ENCODE peak calls at places on chromosomes 13 and 19, in five cellular contexts. One of them, this sample, is unnamed.

GRCh38 chr13:98909016-98909415 is 68.8 kb downstream of the DOCK9 start:
- DNase-seq in H1: no peak
- DNase-seq in Karpas-422: no peak
- DNase-seq in colonic mucosa: no peak
- DNase-seq in K562: no peak
- DNase-seq in this sample: no peak

GRCh38 chr13:88729605-88730004 is 1058.4 kb downstream of the SLITRK5 start:
- DNase-seq in Karpas-422: no peak
- DNase-seq in H1: no peak
- DNase-seq in colonic mucosa: no peak
- DNase-seq in K562: no peak
- DNase-seq in this sample: no peak

GRCh38 chr19:51971624-51972023 is 15.0 kb downstream of the ZNF350 start:
- DNase-seq in K562: no peak
- DNase-seq in colonic mucosa: no peak
- DNase-seq in H1: no peak
- DNase-seq in Karpas-422: peak
- DNase-seq in this sample: no peak

GRCh38 chr19:28294395-28294794 is 918.6 kb downstream of the UQCRFS1 start:
- DNase-seq in H1: no peak
- DNase-seq in K562: no peak
- DNase-seq in colonic mucosa: peak
- DNase-seq in Karpas-422: no peak
- DNase-seq in this sample: no peak

GRCh38 chr19:48121909-48122371 is 11.3 kb upstream of the PLA2G4C start:
- DNase-seq in H1: no peak
- DNase-seq in K562: no peak
- DNase-seq in colonic mucosa: no peak
- DNase-seq in Karpas-422: no peak
- DNase-seq in this sample: no peak

GRCh38 chr13:29284726-29285125 is 310.8 kb downstream of the SLC7A1 start:
- DNase-seq in colonic mucosa: no peak
- DNase-seq in Karpas-422: no peak
- DNase-seq in H1: no peak
- DNase-seq in K562: no peak
- DNase-seq in this sample: no peak

GRCh38 chr13:69603144-69603853 is 504.3 kb upstream of the ATXN8OS start:
- DNase-seq in H1: no peak
- DNase-seq in colonic mucosa: no peak
- DNase-seq in K562: no peak
- DNase-seq in Karpas-422: no peak
- DNase-seq in this sample: no peak

GRCh38 chr19:8052464-8052859 is at the start of gene CCL25:
- DNase-seq in colonic mucosa: no peak
- DNase-seq in K562: no peak
- DNase-seq in H1: no peak
- DNase-seq in Karpas-422: no peak
- DNase-seq in this sample: no peak

GRCh38 chr13:102003848-102004570 is 397.8 kb downstream of the FGF14 start:
- DNase-seq in Karpas-422: no peak
- DNase-seq in colonic mucosa: no peak
- DNase-seq in H1: no peak
- DNase-seq in K562: no peak
- DNase-seq in this sample: peak

GRCh38 chr19:30228113-30228725 is 144.0 kb upstream of the ZNF536 start:
- DNase-seq in H1: peak
- DNase-seq in K562: no peak
- DNase-seq in Karpas-422: no peak
- DNase-seq in colonic mucosa: no peak
- DNase-seq in this sample: no peak

GRCh38 chr13:111925146-111925875 is 141.6 kb upstream of the SOX1 start:
- DNase-seq in Karpas-422: no peak
- DNase-seq in H1: no peak
- DNase-seq in colonic mucosa: no peak
- DNase-seq in K562: no peak
- DNase-seq in this sample: no peak

GRCh38 chr19:11769995-11770394 is 3.2 kb downstream of the ZNF441 start:
- DNase-seq in colonic mucosa: no peak
- DNase-seq in Karpas-422: no peak
- DNase-seq in H1: no peak
- DNase-seq in K562: no peak
- DNase-seq in this sample: no peak

GRCh38 chr13:51625555-51626345 is 41.5 kb downstream of the WDFY2 start:
- DNase-seq in colonic mucosa: no peak
- DNase-seq in K562: no peak
- DNase-seq in H1: no peak
- DNase-seq in Karpas-422: no peak
- DNase-seq in this sample: peak

GRCh38 chr13:34654203-34654602 is 287.9 kb upstream of the NBEA start:
- DNase-seq in K562: no peak
- DNase-seq in Karpas-422: no peak
- DNase-seq in colonic mucosa: no peak
- DNase-seq in H1: no peak
- DNase-seq in this sample: peak

GRCh38 chr13:105572401-105572800 is 963.1 kb downstream of the EFNB2 start:
- DNase-seq in Karpas-422: no peak
- DNase-seq in colonic mucosa: no peak
- DNase-seq in H1: no peak
- DNase-seq in K562: no peak
- DNase-seq in this sample: peak

GRCh38 chr13:23876265-23876664 is 12.9 kb downstream of the MIPEP start:
- DNase-seq in H1: no peak
- DNase-seq in colonic mucosa: no peak
- DNase-seq in Karpas-422: peak
- DNase-seq in K562: no peak
- DNase-seq in this sample: peak

GRCh38 chr13:111868716-111869115 is 198.2 kb upstream of the SOX1 start:
- DNase-seq in K562: no peak
- DNase-seq in Karpas-422: no peak
- DNase-seq in H1: no peak
- DNase-seq in colonic mucosa: no peak
- DNase-seq in this sample: no peak

GRCh38 chr13:82758056-82758455 is 1124.2 kb downstream of the SLITRK1 start:
- DNase-seq in Karpas-422: peak
- DNase-seq in K562: no peak
- DNase-seq in colonic mucosa: no peak
- DNase-seq in H1: peak
- DNase-seq in this sample: no peak

GRCh38 chr19:14149509-14149994 is 13.2 kb upstream of the ASF1B start:
- DNase-seq in colonic mucosa: peak
- DNase-seq in K562: no peak
- DNase-seq in H1: no peak
- DNase-seq in Karpas-422: no peak
- DNase-seq in this sample: no peak

GRCh38 chr19:30719189-30719990 is 347.2 kb downstream of the ZNF536 start:
- DNase-seq in colonic mucosa: peak
- DNase-seq in K562: no peak
- DNase-seq in Karpas-422: no peak
- DNase-seq in H1: peak
- DNase-seq in this sample: peak

GRCh38 chr19:50893047-50893737 is 18.0 kb downstream of the KLK4 start:
- DNase-seq in H1: peak
- DNase-seq in Karpas-422: peak
- DNase-seq in colonic mucosa: no peak
- DNase-seq in K562: peak
- DNase-seq in this sample: no peak

GRCh38 chr19:11570039-11570462 is 7.4 kb downstream of the ACP5 start:
- DNase-seq in H1: no peak
- DNase-seq in colonic mucosa: no peak
- DNase-seq in K562: no peak
- DNase-seq in Karpas-422: no peak
- DNase-seq in this sample: no peak

GRCh38 chr13:40910324-40911050 is 108.6 kb downstream of the ELF1 start:
- DNase-seq in H1: no peak
- DNase-seq in colonic mucosa: no peak
- DNase-seq in K562: no peak
- DNase-seq in Karpas-422: peak
- DNase-seq in this sample: peak

GRCh38 chr19:5012688-5013457 is 44.0 kb downstream of the KDM4B start:
- DNase-seq in H1: no peak
- DNase-seq in K562: no peak
- DNase-seq in colonic mucosa: no peak
- DNase-seq in Karpas-422: no peak
- DNase-seq in this sample: no peak
- H3K9ac ChIP-seq in H1: no peak
- H3K9ac ChIP-seq in K562: no peak
- H3K9ac ChIP-seq in colonic mucosa: no peak
- H3K9ac ChIP-seq in Karpas-422: no peak
- H3K9ac ChIP-seq in this sample: no peak

GRCh38 chr19:44889830-44890365 is 1.2 kb upstream of the TOMM40 start:
- DNase-seq in Karpas-422: no peak
- DNase-seq in colonic mucosa: no peak
- DNase-seq in H1: no peak
- DNase-seq in K562: no peak
- DNase-seq in this sample: no peak

GRCh38 chr19:44890366-44891015 is 563 bp upstream of the TOMM40 start:
- DNase-seq in Karpas-422: peak
- DNase-seq in colonic mucosa: peak
- DNase-seq in K562: peak
- DNase-seq in H1: peak
- DNase-seq in this sample: peak

GRCh38 chr19:44886141-44886540 is 4.9 kb upstream of the TOMM40 start:
- DNase-seq in K562: no peak
- DNase-seq in H1: no peak
- DNase-seq in colonic mucosa: no peak
- DNase-seq in Karpas-422: no peak
- DNase-seq in this sample: no peak

GRCh38 chr19:44884566-44884965 is 6.5 kb upstream of the TOMM40 start:
- DNase-seq in K562: no peak
- DNase-seq in colonic mucosa: no peak
- DNase-seq in Karpas-422: no peak
- DNase-seq in H1: no peak
- DNase-seq in this sample: no peak

DNA sequence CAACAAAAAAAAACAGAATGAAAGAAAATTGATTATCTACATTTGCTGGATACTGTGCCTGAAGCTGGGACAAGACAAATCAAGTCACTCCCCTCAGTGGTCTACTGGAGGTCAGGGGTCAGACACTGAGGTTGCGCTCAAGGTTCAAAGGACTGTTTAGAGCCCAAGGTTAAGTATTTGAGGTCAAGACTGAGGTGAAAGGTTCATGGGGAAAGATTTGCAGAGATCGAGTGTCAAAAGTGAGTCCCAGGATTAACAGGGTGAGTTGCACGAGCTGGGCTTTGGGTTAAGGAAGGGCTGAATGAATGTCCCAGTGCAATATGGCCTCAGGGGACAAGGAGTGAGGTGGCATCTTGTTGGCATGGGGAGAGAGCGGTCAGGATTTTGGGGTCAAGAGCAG is 3.4 kb upstream of the TOMM40 start:
- DNase-seq in K562: no peak
- DNase-seq in Karpas-422: no peak
- DNase-seq in H1: no peak
- DNase-seq in colonic mucosa: no peak
- DNase-seq in this sample: no peak
- H3K4me3 ChIP-seq in K562: no peak
- H3K4me3 ChIP-seq in Karpas-422: no peak
- H3K4me3 ChIP-seq in H1: no peak
- H3K4me3 ChIP-seq in colonic mucosa: no peak
- H3K4me3 ChIP-seq in this sample: no peak

DNA sequence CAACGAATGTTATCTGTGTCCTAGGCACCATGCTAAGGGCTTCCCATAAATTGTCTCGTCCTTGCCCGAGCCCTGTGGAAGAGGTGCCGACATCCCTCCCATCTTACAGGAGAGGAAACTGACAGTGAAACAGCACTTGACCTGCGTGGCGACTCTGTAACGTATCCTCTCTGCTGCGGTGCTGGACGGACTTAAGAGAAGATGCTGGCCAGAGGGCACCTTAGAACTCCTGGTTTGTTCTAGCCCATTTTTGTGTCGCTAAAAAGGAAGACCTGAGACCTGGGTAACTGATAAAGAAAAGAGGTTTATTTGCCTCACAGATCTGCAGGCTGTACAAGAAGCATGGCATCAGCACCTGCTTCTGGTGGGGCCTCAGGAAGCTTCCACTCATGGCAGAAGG is 68.6 kb downstream of the KCTD15 start:
- DNase-seq in K562: no peak
- DNase-seq in Karpas-422: no peak
- DNase-seq in H1: no peak
- DNase-seq in colonic mucosa: no peak
- DNase-seq in this sample: no peak
- H3K9ac ChIP-seq in K562: no peak
- H3K9ac ChIP-seq in Karpas-422: no peak
- H3K9ac ChIP-seq in H1: no peak
- H3K9ac ChIP-seq in colonic mucosa: no peak
- H3K9ac ChIP-seq in this sample: no peak

DNA sequence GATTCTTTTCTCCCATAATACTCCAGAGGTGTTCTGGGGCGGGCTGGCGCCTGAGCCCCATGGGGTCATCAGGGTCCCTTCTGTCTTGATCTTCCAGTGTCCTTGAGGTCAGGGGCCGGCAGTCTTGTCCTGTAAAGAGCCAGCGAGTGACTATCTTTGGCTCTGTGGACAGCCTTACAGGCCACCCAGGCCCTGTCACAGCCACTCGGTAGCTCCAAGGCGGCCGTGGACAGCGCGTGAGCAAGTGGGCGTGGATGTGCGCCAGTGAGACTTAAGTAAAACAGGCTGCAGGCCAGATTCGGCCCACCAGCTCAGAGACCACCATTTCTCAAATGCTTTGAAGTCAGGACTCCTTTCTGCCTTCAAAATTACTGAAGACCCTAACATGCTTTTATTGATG is 3.7 kb downstream of the ZNF444 start:
- DNase-seq in Karpas-422: no peak
- DNase-seq in K562: no peak
- DNase-seq in H1: no peak
- DNase-seq in colonic mucosa: no peak
- DNase-seq in this sample: no peak
- H3K4me3 ChIP-seq in Karpas-422: no peak
- H3K4me3 ChIP-seq in K562: no peak
- H3K4me3 ChIP-seq in H1: no peak
- H3K4me3 ChIP-seq in colonic mucosa: no peak
- H3K4me3 ChIP-seq in this sample: no peak

GRCh38 chr13:95677564-95678386 is 836 bp downstream of the DNAJC3 start:
- DNase-seq in Karpas-422: peak
- DNase-seq in H1: no peak
- DNase-seq in K562: no peak
- DNase-seq in colonic mucosa: peak
- DNase-seq in this sample: peak

GRCh38 chr13:95676100-95676774 is 702 bp upstream of the DNAJC3 start:
- DNase-seq in colonic mucosa: peak
- DNase-seq in Karpas-422: peak
- DNase-seq in H1: no peak
- DNase-seq in K562: no peak
- DNase-seq in this sample: peak

GRCh38 chr13:95676775-95677563 is at the start of gene DNAJC3:
- DNase-seq in colonic mucosa: peak
- DNase-seq in H1: peak
- DNase-seq in K562: peak
- DNase-seq in Karpas-422: peak
- DNase-seq in this sample: peak

GRCh38 chr13:95679722-95680121 is 2.8 kb downstream of the DNAJC3 start:
- DNase-seq in colonic mucosa: no peak
- DNase-seq in K562: no peak
- DNase-seq in Karpas-422: peak
- DNase-seq in H1: no peak
- DNase-seq in this sample: peak

GRCh38 chr13:95678967-95679366 is 2.0 kb downstream of the DNAJC3 start:
- DNase-seq in K562: no peak
- DNase-seq in Karpas-422: no peak
- DNase-seq in colonic mucosa: no peak
- DNase-seq in H1: no peak
- DNase-seq in this sample: peak
- H3K9ac ChIP-seq in K562: peak
- H3K9ac ChIP-seq in Karpas-422: peak
- H3K9ac ChIP-seq in colonic mucosa: no peak
- H3K9ac ChIP-seq in H1: no peak
- H3K9ac ChIP-seq in this sample: peak

GRCh38 chr13:78602561-78603239 is 652 bp downstream of the POU4F1 start:
- DNase-seq in K562: peak
- DNase-seq in Karpas-422: no peak
- DNase-seq in colonic mucosa: no peak
- DNase-seq in H1: peak
- DNase-seq in this sample: no peak
- H3K4me3 ChIP-seq in K562: peak
- H3K4me3 ChIP-seq in Karpas-422: no peak
- H3K4me3 ChIP-seq in colonic mucosa: peak
- H3K4me3 ChIP-seq in H1: peak
- H3K4me3 ChIP-seq in this sample: no peak

This sample was measured in adipocyte.